ENCODE peak calls at places on chromosomes 2 and 18, in four cellular contexts. F is lung, C is HTR-8/SVneo, H is cardiac fibroblast. B is an unnamed sample.

GRCh38 chr2:162629085-162629484 is 209.5 kb downstream of the KCNH7 start:
- DNase-seq in F (no peak), C (no peak), H (no peak), B (no peak)

GRCh38 chr2:206873426-206873825 is 65.9 kb upstream of the CPO start:
- DNase-seq in F (no peak), C (no peak), H (peak; percentile 14), B (no peak)

GRCh38 chr2:183665403-183665802 is 541.2 kb downstream of the NUP35 start:
- DNase-seq in F (no peak), C (no peak), H (no peak), B (no peak)

GRCh38 chr2:62462211-62462610 is 43.8 kb downstream of the TMEM17 start:
- DNase-seq in F (no peak), C (no peak), H (no peak), B (no peak)

GRCh38 chr18:53625997-53626599 is 598.4 kb downstream of the MBD2 start:
- DNase-seq in F (no peak), C (no peak), H (no peak), B (no peak)

GRCh38 chr2:183038341-183039300 is at the start of gene NCKAP1:
- DNase-seq in F (peak; percentile 89), C (peak; percentile 79), H (peak; percentile 92), B (peak; percentile 39)

GRCh38 chr2:217077841-217078407 is 218.1 kb upstream of the TNP1 start:
- DNase-seq in F (no peak), C (no peak), H (no peak), B (no peak)

GRCh38 chr2:20378891-20379519 is 28.4 kb upstream of the PUM2 start:
- DNase-seq in F (peak; percentile 67), C (peak; percentile 89), H (peak; percentile 94), B (peak; percentile 38)

GRCh38 chr18:58300867-58301266 is 256.8 kb downstream of the NEDD4L start:
- DNase-seq in F (no peak), C (no peak), H (no peak), B (no peak)

GRCh38 chr2:222927600-222927999 is 66.8 kb downstream of the ACSL3 start:
- DNase-seq in F (no peak), C (no peak), H (no peak), B (no peak)

GRCh38 chr2:27955762-27956161 is 65.2 kb downstream of the BABAM2 start:
- DNase-seq in F (no peak), C (no peak), H (peak; percentile 17), B (no peak)

GRCh38 chr2:144938308-144938709 is 418.4 kb upstream of the ZEB2 start:
- DNase-seq in F (no peak), C (peak; percentile 29), H (peak; percentile 95), B (no peak)

GRCh38 chr18:58856881-58857280 is 7.8 kb upstream of the ZNF532 start:
- DNase-seq in F (no peak), C (no peak), H (peak; percentile 64), B (no peak)

GRCh38 chr18:25594351-25594750 is 242.4 kb upstream of the ZNF521 start:
- DNase-seq in F (no peak), C (no peak), H (no peak), B (no peak)